ENCODE peak calls at places on chromosomes 12 and 14, in ten cellular contexts. One of them, this sample, is unnamed.

GRCh38 chr12:105482976-105483375 is 152.5 kb downstream of the C12orf75 start:
- DNase-seq in CD4-positive, alpha-beta memory T cell: no peak
- DNase-seq in esophagus squamous epithelium: no peak
- DNase-seq in GM12865: no peak
- DNase-seq in GM23248: no peak
- DNase-seq in NT2/D1: no peak
- DNase-seq in CD8-positive, alpha-beta memory T cell: no peak
- DNase-seq in stomach: no peak
- DNase-seq in aorta: no peak
- DNase-seq in ascending aorta: no peak
- DNase-seq in this sample: no peak

GRCh38 chr12:121953695-121954094 is 35.3 kb downstream of the CFAP251 start:
- DNase-seq in CD8-positive, alpha-beta memory T cell: no peak
- DNase-seq in aorta: no peak
- DNase-seq in CD4-positive, alpha-beta memory T cell: no peak
- DNase-seq in GM23248: no peak
- DNase-seq in esophagus squamous epithelium: no peak
- DNase-seq in ascending aorta: no peak
- DNase-seq in stomach: no peak
- DNase-seq in NT2/D1: no peak
- DNase-seq in GM12865: no peak
- DNase-seq in this sample: no peak

GRCh38 chr14:56933446-56933845 is 123.2 kb upstream of the OTX2 start:
- DNase-seq in stomach: no peak
- DNase-seq in GM12865: no peak
- DNase-seq in aorta: no peak
- DNase-seq in CD4-positive, alpha-beta memory T cell: no peak
- DNase-seq in ascending aorta: no peak
- DNase-seq in NT2/D1: no peak
- DNase-seq in CD8-positive, alpha-beta memory T cell: no peak
- DNase-seq in GM23248: no peak
- DNase-seq in esophagus squamous epithelium: no peak
- DNase-seq in this sample: no peak

GRCh38 chr12:49542592-49543160 is 3.8 kb downstream of the KCNH3 start:
- DNase-seq in aorta: peak; percentile 45
- DNase-seq in GM12865: no peak
- DNase-seq in ascending aorta: peak; percentile 41
- DNase-seq in CD4-positive, alpha-beta memory T cell: no peak
- DNase-seq in GM23248: no peak
- DNase-seq in esophagus squamous epithelium: no peak
- DNase-seq in NT2/D1: no peak
- DNase-seq in stomach: no peak
- DNase-seq in CD8-positive, alpha-beta memory T cell: no peak
- DNase-seq in this sample: no peak

GRCh38 chr12:126191037-126191891 is 1126.0 kb downstream of the AACS start:
- DNase-seq in NT2/D1: peak; percentile 43
- DNase-seq in GM12865: no peak
- DNase-seq in CD4-positive, alpha-beta memory T cell: no peak
- DNase-seq in stomach: no peak
- DNase-seq in CD8-positive, alpha-beta memory T cell: no peak
- DNase-seq in esophagus squamous epithelium: no peak
- DNase-seq in GM23248: no peak
- DNase-seq in aorta: no peak
- DNase-seq in ascending aorta: no peak
- DNase-seq in this sample: no peak

GRCh38 chr14:99775351-99775750 is 17.9 kb upstream of the EML1 start:
- DNase-seq in stomach: no peak
- DNase-seq in CD4-positive, alpha-beta memory T cell: no peak
- DNase-seq in GM23248: no peak
- DNase-seq in GM12865: no peak
- DNase-seq in esophagus squamous epithelium: no peak
- DNase-seq in NT2/D1: no peak
- DNase-seq in CD8-positive, alpha-beta memory T cell: no peak
- DNase-seq in aorta: no peak
- DNase-seq in ascending aorta: peak; percentile 47
- DNase-seq in this sample: no peak

GRCh38 chr14:104968541-104969401 is 9.4 kb downstream of the AHNAK2 start:
- DNase-seq in aorta: no peak
- DNase-seq in GM23248: peak; percentile 85
- DNase-seq in GM12865: no peak
- DNase-seq in CD4-positive, alpha-beta memory T cell: no peak
- DNase-seq in ascending aorta: no peak
- DNase-seq in esophagus squamous epithelium: no peak
- DNase-seq in NT2/D1: no peak
- DNase-seq in CD8-positive, alpha-beta memory T cell: no peak
- DNase-seq in stomach: no peak
- DNase-seq in this sample: no peak

GRCh38 chr12:18861287-18861858 is 123.5 kb downstream of the CAPZA3 start:
- DNase-seq in aorta: no peak
- DNase-seq in GM23248: peak; percentile 28
- DNase-seq in CD4-positive, alpha-beta memory T cell: peak; percentile 4
- DNase-seq in NT2/D1: no peak
- DNase-seq in GM12865: peak; percentile 43
- DNase-seq in esophagus squamous epithelium: no peak
- DNase-seq in CD8-positive, alpha-beta memory T cell: no peak
- DNase-seq in ascending aorta: no peak
- DNase-seq in stomach: no peak
- DNase-seq in this sample: no peak

GRCh38 chr14:102749833-102750775 is 27.1 kb upstream of the TRAF3 start:
- DNase-seq in GM23248: no peak
- DNase-seq in CD8-positive, alpha-beta memory T cell: no peak
- DNase-seq in ascending aorta: no peak
- DNase-seq in NT2/D1: no peak
- DNase-seq in aorta: no peak
- DNase-seq in CD4-positive, alpha-beta memory T cell: no peak
- DNase-seq in stomach: no peak
- DNase-seq in GM12865: no peak
- DNase-seq in esophagus squamous epithelium: no peak
- DNase-seq in this sample: no peak

GRCh38 chr14:105485720-105486332 is 860 bp upstream of the CRIP1 start:
- DNase-seq in GM23248: no peak
- DNase-seq in esophagus squamous epithelium: no peak
- DNase-seq in CD8-positive, alpha-beta memory T cell: peak; percentile 67
- DNase-seq in NT2/D1: no peak
- DNase-seq in ascending aorta: no peak
- DNase-seq in stomach: no peak
- DNase-seq in aorta: no peak
- DNase-seq in GM12865: no peak
- DNase-seq in CD4-positive, alpha-beta memory T cell: peak; percentile 72
- DNase-seq in this sample: peak; percentile 64

GRCh38 chr12:87157791-87158190 is 871.4 kb downstream of the C12orf50 start:
- DNase-seq in GM23248: peak; percentile 94
- DNase-seq in CD4-positive, alpha-beta memory T cell: no peak
- DNase-seq in NT2/D1: no peak
- DNase-seq in esophagus squamous epithelium: no peak
- DNase-seq in ascending aorta: peak; percentile 65
- DNase-seq in CD8-positive, alpha-beta memory T cell: no peak
- DNase-seq in aorta: peak; percentile 63
- DNase-seq in stomach: no peak
- DNase-seq in GM12865: no peak
- DNase-seq in this sample: no peak

GRCh38 chr14:75132374-75133086 is 5.7 kb upstream of the NEK9 start:
- DNase-seq in stomach: no peak
- DNase-seq in esophagus squamous epithelium: no peak
- DNase-seq in aorta: no peak
- DNase-seq in CD8-positive, alpha-beta memory T cell: peak; percentile 42
- DNase-seq in NT2/D1: peak; percentile 50
- DNase-seq in GM23248: peak; percentile 78
- DNase-seq in ascending aorta: no peak
- DNase-seq in GM12865: peak; percentile 77
- DNase-seq in CD4-positive, alpha-beta memory T cell: peak; percentile 76
- DNase-seq in this sample: peak; percentile 77

GRCh38 chr14:93725002-93725582 is 63.2 kb downstream of the PRIMA1 start:
- DNase-seq in ascending aorta: no peak
- DNase-seq in GM23248: no peak
- DNase-seq in aorta: peak; percentile 65
- DNase-seq in GM12865: no peak
- DNase-seq in CD8-positive, alpha-beta memory T cell: no peak
- DNase-seq in stomach: no peak
- DNase-seq in NT2/D1: no peak
- DNase-seq in CD4-positive, alpha-beta memory T cell: no peak
- DNase-seq in esophagus squamous epithelium: no peak
- DNase-seq in this sample: no peak

GRCh38 chr12:34406228-34406995 is 384.1 kb downstream of the ALG10 start:
- DNase-seq in NT2/D1: no peak
- DNase-seq in stomach: peak; percentile 16
- DNase-seq in ascending aorta: peak; percentile 42
- DNase-seq in CD4-positive, alpha-beta memory T cell: no peak
- DNase-seq in CD8-positive, alpha-beta memory T cell: peak; percentile 0
- DNase-seq in aorta: peak; percentile 51
- DNase-seq in GM12865: no peak
- DNase-seq in GM23248: no peak
- DNase-seq in esophagus squamous epithelium: no peak
- DNase-seq in this sample: no peak

GRCh38 chr14:75315143-75315542 is 36.5 kb downstream of the FOS start:
- DNase-seq in GM12865: no peak
- DNase-seq in CD4-positive, alpha-beta memory T cell: no peak
- DNase-seq in aorta: no peak
- DNase-seq in stomach: peak; percentile 54
- DNase-seq in CD8-positive, alpha-beta memory T cell: no peak
- DNase-seq in GM23248: peak; percentile 83
- DNase-seq in ascending aorta: peak; percentile 64
- DNase-seq in NT2/D1: no peak
- DNase-seq in esophagus squamous epithelium: no peak
- DNase-seq in this sample: no peak

GRCh38 chr12:103268831-103269514 is 226.8 kb downstream of the C12orf42 start:
- DNase-seq in GM23248: no peak
- DNase-seq in CD4-positive, alpha-beta memory T cell: peak; percentile 14
- DNase-seq in GM12865: peak; percentile 14
- DNase-seq in CD8-positive, alpha-beta memory T cell: no peak
- DNase-seq in NT2/D1: no peak
- DNase-seq in aorta: no peak
- DNase-seq in ascending aorta: no peak
- DNase-seq in stomach: no peak
- DNase-seq in esophagus squamous epithelium: no peak
- DNase-seq in this sample: peak; percentile 12

GRCh38 chr12:50055831-50056628 is 1.4 kb upstream of the ASIC1 start:
- DNase-seq in esophagus squamous epithelium: no peak
- DNase-seq in GM12865: peak; percentile 64
- DNase-seq in CD4-positive, alpha-beta memory T cell: peak; percentile 59
- DNase-seq in ascending aorta: no peak
- DNase-seq in stomach: peak; percentile 46
- DNase-seq in NT2/D1: no peak
- DNase-seq in GM23248: peak; percentile 69
- DNase-seq in CD8-positive, alpha-beta memory T cell: peak; percentile 34
- DNase-seq in aorta: no peak
- DNase-seq in this sample: peak; percentile 30

GRCh38 chr12:116616536-116617248 is 57.5 kb downstream of the MAP1LC3B2 start:
- DNase-seq in esophagus squamous epithelium: no peak
- DNase-seq in NT2/D1: no peak
- DNase-seq in GM12865: no peak
- DNase-seq in ascending aorta: no peak
- DNase-seq in CD8-positive, alpha-beta memory T cell: no peak
- DNase-seq in CD4-positive, alpha-beta memory T cell: no peak
- DNase-seq in GM23248: no peak
- DNase-seq in stomach: no peak
- DNase-seq in aorta: peak; percentile 58
- DNase-seq in this sample: no peak

GRCh38 chr12:24080465-24080864 is 131.0 kb upstream of the SOX5 start:
- DNase-seq in esophagus squamous epithelium: no peak
- DNase-seq in ascending aorta: no peak
- DNase-seq in CD4-positive, alpha-beta memory T cell: no peak
- DNase-seq in GM23248: no peak
- DNase-seq in CD8-positive, alpha-beta memory T cell: no peak
- DNase-seq in NT2/D1: no peak
- DNase-seq in GM12865: no peak
- DNase-seq in stomach: no peak
- DNase-seq in aorta: no peak
- DNase-seq in this sample: no peak

GRCh38 chr14:53847881-53848280 is 108.7 kb downstream of the BMP4 start:
- DNase-seq in CD4-positive, alpha-beta memory T cell: no peak
- DNase-seq in stomach: no peak
- DNase-seq in GM23248: no peak
- DNase-seq in ascending aorta: no peak
- DNase-seq in GM12865: no peak
- DNase-seq in esophagus squamous epithelium: no peak
- DNase-seq in NT2/D1: no peak
- DNase-seq in CD8-positive, alpha-beta memory T cell: no peak
- DNase-seq in aorta: no peak
- DNase-seq in this sample: no peak

GRCh38 chr12:48818831-48819590 is 715 bp downstream of the CACNB3 start:
- DNase-seq in NT2/D1: no peak
- DNase-seq in GM12865: no peak
- DNase-seq in esophagus squamous epithelium: no peak
- DNase-seq in CD4-positive, alpha-beta memory T cell: peak; percentile 47
- DNase-seq in CD8-positive, alpha-beta memory T cell: no peak
- DNase-seq in ascending aorta: no peak
- DNase-seq in stomach: no peak
- DNase-seq in GM23248: peak; percentile 43
- DNase-seq in aorta: peak; percentile 83
- DNase-seq in this sample: peak; percentile 14

GRCh38 chr12:131720921-131721320 is 10.0 kb downstream of the SFSWAP start:
- DNase-seq in CD8-positive, alpha-beta memory T cell: no peak
- DNase-seq in esophagus squamous epithelium: no peak
- DNase-seq in stomach: no peak
- DNase-seq in GM12865: no peak
- DNase-seq in CD4-positive, alpha-beta memory T cell: no peak
- DNase-seq in aorta: no peak
- DNase-seq in NT2/D1: no peak
- DNase-seq in GM23248: peak; percentile 46
- DNase-seq in ascending aorta: no peak
- DNase-seq in this sample: no peak
- H3K4me3 ChIP-seq in CD8-positive, alpha-beta memory T cell: no peak overlapping the region
- H3K4me3 ChIP-seq in esophagus squamous epithelium: no peak overlapping the region
- H3K4me3 ChIP-seq in stomach: no peak overlapping the region
- H3K4me3 ChIP-seq in GM12865: no peak overlapping the region
- H3K4me3 ChIP-seq in CD4-positive, alpha-beta memory T cell: no peak overlapping the region
- H3K4me3 ChIP-seq in aorta: no peak overlapping the region
- H3K4me3 ChIP-seq in NT2/D1: no peak overlapping the region
- H3K4me3 ChIP-seq in GM23248: no peak overlapping the region
- H3K4me3 ChIP-seq in ascending aorta: no peak overlapping the region
- H3K4me3 ChIP-seq in this sample: no peak overlapping the region

GRCh38 chr12:69331846-69332684 is 16.1 kb upstream of the LYZ start:
- DNase-seq in GM12865: no peak
- DNase-seq in GM23248: peak; percentile 4
- DNase-seq in ascending aorta: no peak
- DNase-seq in aorta: no peak
- DNase-seq in NT2/D1: no peak
- DNase-seq in stomach: no peak
- DNase-seq in CD8-positive, alpha-beta memory T cell: no peak
- DNase-seq in esophagus squamous epithelium: no peak
- DNase-seq in CD4-positive, alpha-beta memory T cell: no peak
- DNase-seq in this sample: peak; percentile 38
- H3K4me3 ChIP-seq in GM12865: no peak overlapping the region
- H3K4me3 ChIP-seq in GM23248: no peak overlapping the region
- H3K4me3 ChIP-seq in ascending aorta: no peak overlapping the region
- H3K4me3 ChIP-seq in aorta: no peak overlapping the region
- H3K4me3 ChIP-seq in NT2/D1: no peak overlapping the region
- H3K4me3 ChIP-seq in stomach: peak overlapping the region; percentile 44
- H3K4me3 ChIP-seq in CD8-positive, alpha-beta memory T cell: peak overlapping the region; percentile 73
- H3K4me3 ChIP-seq in esophagus squamous epithelium: peak overlapping the region; percentile 48
- H3K4me3 ChIP-seq in CD4-positive, alpha-beta memory T cell: no peak overlapping the region
- H3K4me3 ChIP-seq in this sample: peak overlapping the region; percentile 97

GRCh38 chr14:23154876-23155587 is 28.4 kb downstream of the SLC7A8 start:
- DNase-seq in GM12865: no peak
- DNase-seq in stomach: peak; percentile 89
- DNase-seq in esophagus squamous epithelium: no peak
- DNase-seq in CD4-positive, alpha-beta memory T cell: no peak
- DNase-seq in aorta: peak; percentile 88
- DNase-seq in ascending aorta: peak; percentile 95
- DNase-seq in GM23248: peak; percentile 95
- DNase-seq in NT2/D1: peak; percentile 5
- DNase-seq in CD8-positive, alpha-beta memory T cell: no peak
- DNase-seq in this sample: no peak
- H3K4me3 ChIP-seq in GM12865: no peak overlapping the region
- H3K4me3 ChIP-seq in stomach: no peak overlapping the region
- H3K4me3 ChIP-seq in esophagus squamous epithelium: peak overlapping the region; percentile 63
- H3K4me3 ChIP-seq in CD4-positive, alpha-beta memory T cell: no peak overlapping the region
- H3K4me3 ChIP-seq in aorta: no peak overlapping the region
- H3K4me3 ChIP-seq in ascending aorta: peak overlapping the region; percentile 35
- H3K4me3 ChIP-seq in GM23248: peak overlapping the region; percentile 59
- H3K4me3 ChIP-seq in NT2/D1: no peak overlapping the region
- H3K4me3 ChIP-seq in CD8-positive, alpha-beta memory T cell: no peak overlapping the region
- H3K4me3 ChIP-seq in this sample: no peak overlapping the region

GRCh38 chr14:73757876-73758391 is 43.8 kb upstream of the PNMA1 start:
- DNase-seq in ascending aorta: no peak
- DNase-seq in NT2/D1: no peak
- DNase-seq in aorta: no peak
- DNase-seq in CD8-positive, alpha-beta memory T cell: no peak
- DNase-seq in esophagus squamous epithelium: no peak
- DNase-seq in stomach: no peak
- DNase-seq in GM12865: no peak
- DNase-seq in CD4-positive, alpha-beta memory T cell: no peak
- DNase-seq in GM23248: peak; percentile 37
- DNase-seq in this sample: no peak
- H3K4me3 ChIP-seq in ascending aorta: peak overlapping the region; percentile 83
- H3K4me3 ChIP-seq in NT2/D1: no peak overlapping the region
- H3K4me3 ChIP-seq in aorta: no peak overlapping the region
- H3K4me3 ChIP-seq in CD8-positive, alpha-beta memory T cell: peak overlapping the region; percentile 73
- H3K4me3 ChIP-seq in esophagus squamous epithelium: peak overlapping the region; percentile 88
- H3K4me3 ChIP-seq in stomach: peak overlapping the region; percentile 84
- H3K4me3 ChIP-seq in GM12865: peak overlapping the region; percentile 73
- H3K4me3 ChIP-seq in CD4-positive, alpha-beta memory T cell: peak overlapping the region; percentile 15
- H3K4me3 ChIP-seq in GM23248: peak overlapping the region; percentile 80
- H3K4me3 ChIP-seq in this sample: peak overlapping the region; percentile 77

This sample was measured in CD4-positive, CD25-positive, alpha-beta regulatory T cell.